ENCODE peak calls at places on chromosome 20, in five cellular contexts. G is AG10803, O is NCI-H1092, W is NCI-H1694 treated with DMSO at 0.1 percent for 48 hours, U is SJSA1. P is an unnamed sample.

GRCh38 chr20:45974896-45975565 is 3.0 kb upstream of the ZNF335 start:
- DNase-seq in G (no peak), O (no peak), W (no peak), U (no peak), P (no peak)

GRCh38 chr20:12201289-12201991 is 283.7 kb downstream of the BTBD3 start:
- DNase-seq in G (peak), O (no peak), W (no peak), U (no peak), P (peak)

GRCh38 chr20:15265910-15266309 is 928.5 kb upstream of the FLRT3 start:
- DNase-seq in G (no peak), O (no peak), W (no peak), U (no peak), P (no peak)

GRCh38 chr20:36434383-36434782 is 106.9 kb upstream of the MYL9 start:
- DNase-seq in G (no peak), O (no peak), W (no peak), U (no peak), P (no peak)

GRCh38 chr20:57843941-57844625 is 134.3 kb upstream of the PMEPA1 start:
- DNase-seq in G (no peak), O (no peak), W (no peak), U (no peak), P (no peak)

GRCh38 chr20:48186447-48186846 is 401.2 kb upstream of the SULF2 start:
- DNase-seq in G (no peak), O (no peak), W (no peak), U (no peak), P (peak)

GRCh38 chr20:64273109-64273508 is 17.6 kb downstream of the PCMTD2 start:
- DNase-seq in G (no peak), O (no peak), W (no peak), U (no peak), P (no peak)

GRCh38 chr20:37511605-37512275 is 9.3 kb upstream of the NNAT start:
- DNase-seq in G (peak), O (no peak), W (peak), U (peak), P (peak)

GRCh38 chr20:1905693-1906092 is 10.5 kb downstream of the SIRPA start:
- DNase-seq in G (no peak), O (no peak), W (no peak), U (no peak), P (no peak)

GRCh38 chr20:19659468-19659867 is 98.6 kb upstream of the RIN2 start:
- DNase-seq in G (no peak), O (no peak), W (no peak), U (no peak), P (no peak)

GRCh38 chr20:36214684-36215256 is 21.5 kb upstream of the AAR2 start:
- DNase-seq in G (peak), O (no peak), W (peak), U (no peak), P (peak)

GRCh38 chr20:13809855-13810254 is 25.0 kb downstream of the NDUFAF5 start:
- DNase-seq in G (no peak), O (no peak), W (no peak), U (no peak), P (no peak)

GRCh38 chr20:58682656-58683055 is 9.9 kb upstream of the NPEPL1 start:
- DNase-seq in G (peak), O (no peak), W (no peak), U (no peak), P (no peak)

GRCh38 chr20:19943021-19943659 is 74.0 kb upstream of the NAA20 start:
- DNase-seq in G (no peak), O (no peak), W (no peak), U (no peak), P (no peak)

GRCh38 chr20:43744121-43744520 is 17.3 kb upstream of the GTSF1L start:
- DNase-seq in G (no peak), O (no peak), W (no peak), U (no peak), P (peak)

GRCh38 chr20:64083380-64084208 is 604 bp downstream of the LKAAEAR1 start:
- DNase-seq in G (peak), O (peak), W (peak), U (peak), P (peak)

GRCh38 chr20:31833931-31834521 is 11.4 kb downstream of the FOXS1 start:
- DNase-seq in G (no peak), O (no peak), W (no peak), U (peak), P (no peak)

GRCh38 chr20:10286356-10286755 is 67.7 kb downstream of the SNAP25 start:
- DNase-seq in G (no peak), O (no peak), W (no peak), U (no peak), P (no peak)

GRCh38 chr20:57391439-57392129 is 388 bp downstream of the RBM38 start:
- DNase-seq in G (peak), O (no peak), W (no peak), U (no peak), P (peak)